ENCODE peak calls at places on chromosomes 7 and 10, in eight cellular contexts. H is suprapubic skin, R is esophagus muscularis mucosa, S is colonic mucosa, G is left ventricle myocardium inferior, C is PC-3, F is AG10803, Y is neural crest cell. U is an unnamed sample.

GRCh38 chr7:55964261-55964801 is at the start of gene NIPSNAP2:
- DNase-seq in R (no peak), G (no peak), C (peak), Y (peak), F (no peak), S (peak), H (no peak), U (no peak)

GRCh38 chr7:106915873-106916272 is 50.8 kb downstream of the PIK3CG start:
- DNase-seq in Y (no peak), G (no peak), S (no peak), C (no peak), H (no peak), F (no peak), R (no peak), U (no peak)

GRCh38 chr7:118496138-118496644 is 271.7 kb downstream of the ANKRD7 start:
- DNase-seq in R (no peak), H (no peak), C (no peak), S (no peak), Y (no peak), G (no peak), F (no peak), U (no peak)

GRCh38 chr7:101699399-101699798 is 70.3 kb upstream of the MYL10 start:
- DNase-seq in H (no peak), F (no peak), G (no peak), R (no peak), C (no peak), S (no peak), Y (no peak), U (no peak)

GRCh38 chr10:16986406-16987128 is 143.0 kb downstream of the CUBN start:
- DNase-seq in C (peak), G (no peak), S (no peak), R (no peak), F (peak), H (no peak), Y (no peak), U (no peak)

GRCh38 chr7:76507723-76508406 is 2.5 kb upstream of the UPK3B start:
- DNase-seq in G (no peak), C (no peak), Y (no peak), H (no peak), S (no peak), F (peak), R (no peak), U (no peak)

GRCh38 chr7:32298403-32299132 is 191.6 kb downstream of the LSM5 start:
- DNase-seq in G (peak), H (no peak), Y (peak), R (no peak), C (no peak), S (no peak), F (no peak), U (no peak)

GRCh38 chr7:45186261-45186813 is 28.7 kb downstream of the RAMP3 start:
- DNase-seq in Y (no peak), H (peak), F (no peak), R (no peak), G (no peak), S (no peak), C (no peak), U (no peak)

GRCh38 chr10:46106410-46107255 is 60.6 kb upstream of the MSMB start:
- DNase-seq in H (peak), F (peak), C (peak), G (peak), S (peak), R (peak), Y (peak), U (peak)

GRCh38 chr7:73850781-73851207 is 8.5 kb upstream of the METTL27 start:
- DNase-seq in C (peak), F (peak), R (no peak), Y (no peak), G (no peak), S (peak), H (no peak), U (peak)

GRCh38 chr10:94210465-94211186 is 152.1 kb downstream of the NOC3L start:
- DNase-seq in G (no peak), F (no peak), Y (no peak), H (no peak), S (no peak), R (no peak), C (no peak), U (no peak)

GRCh38 chr10:5616871-5617270 is 49.5 kb downstream of the ASB13 start:
- DNase-seq in R (no peak), G (no peak), H (no peak), S (no peak), F (no peak), C (no peak), Y (no peak), U (no peak)

GRCh38 chr7:114647518-114647917 is 232.9 kb downstream of the FOXP2 start:
- DNase-seq in F (no peak), R (no peak), C (no peak), G (no peak), Y (no peak), S (no peak), H (no peak), U (no peak)

GRCh38 chr10:93999401-93999851 is 5.7 kb downstream of the PLCE1 start:
- DNase-seq in F (peak), G (peak), H (no peak), R (no peak), Y (no peak), C (no peak), S (peak), U (no peak)

GRCh38 chr7:43752411-43752810 is 6.1 kb upstream of the BLVRA start:
- DNase-seq in S (no peak), R (peak), G (no peak), H (no peak), Y (no peak), F (no peak), C (no peak), U (no peak)

GRCh38 chr10:113111900-113112853 is 162.1 kb downstream of the TCF7L2 start:
- DNase-seq in F (peak), R (no peak), S (no peak), C (no peak), G (no peak), H (peak), Y (no peak), U (no peak)

GRCh38 chr7:86932038-86932512 is 127.4 kb downstream of the ELAPOR2 start:
- DNase-seq in G (no peak), F (peak), Y (no peak), C (peak), H (no peak), R (no peak), S (no peak), U (peak)

GRCh38 chr10:76628801-76629200 is 1008.8 kb downstream of the KCNMA1 start:
- DNase-seq in S (no peak), R (no peak), G (no peak), Y (no peak), C (peak), H (no peak), F (no peak), U (no peak)

GRCh38 chr10:76631054-76631453 is 1006.6 kb downstream of the KCNMA1 start:
- DNase-seq in H (no peak), C (no peak), Y (no peak), R (no peak), S (no peak), F (no peak), G (no peak), U (no peak)

GRCh38 chr10:76626406-76626805 is 1011.2 kb downstream of the KCNMA1 start:
- DNase-seq in H (no peak), G (no peak), F (no peak), R (no peak), S (no peak), Y (no peak), C (no peak), U (no peak)

DNA sequence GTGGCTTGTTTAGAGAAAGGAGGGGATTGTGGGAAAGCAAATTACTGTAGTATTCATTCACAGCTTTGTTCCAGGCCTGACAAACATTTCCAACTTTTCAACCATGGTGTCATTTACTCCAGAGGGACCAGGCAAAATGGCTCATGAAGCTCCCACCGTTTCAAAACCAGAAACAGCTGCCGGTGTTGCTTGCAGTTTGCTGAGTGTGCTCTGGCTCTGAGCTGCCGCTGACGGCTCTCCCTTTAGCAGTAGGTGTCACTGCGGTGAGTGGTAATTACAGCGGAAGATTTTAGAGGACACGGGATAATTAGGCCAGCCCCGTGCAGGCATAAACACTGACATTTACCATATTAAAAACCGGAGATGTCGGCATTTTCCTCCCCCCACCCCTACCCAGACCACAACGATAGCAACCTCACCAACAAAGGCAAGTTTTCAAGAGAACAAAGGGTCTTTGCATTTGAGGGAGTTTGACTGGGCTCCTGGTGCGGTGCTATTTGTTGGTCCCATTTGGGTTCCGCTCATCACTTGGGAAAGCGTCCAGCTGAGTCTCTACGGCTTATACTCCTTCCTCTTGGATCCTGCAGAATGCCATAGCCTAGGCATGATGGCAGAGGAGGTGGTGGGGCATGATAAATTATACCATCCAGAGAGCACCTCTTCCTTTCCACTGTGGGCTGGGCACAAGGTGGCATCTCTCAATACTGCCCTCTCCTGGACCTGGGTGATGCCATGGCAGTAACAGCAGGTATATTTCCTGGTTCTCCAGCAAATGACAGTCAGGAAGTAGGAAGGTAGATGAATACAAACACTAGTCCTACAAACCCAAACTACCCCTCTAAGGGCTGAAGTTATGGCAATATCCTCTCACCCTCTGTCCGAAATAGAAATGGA is 1005.2 kb downstream of the KCNMA1 start:
- DNase-seq in R (no peak), S (peak), G (no peak), Y (no peak), H (no peak), C (peak), F (no peak), U (no peak)
- TF ChIP-seq CTCF in R (peak), S (peak), G (peak), Y (peak), H (peak), C (peak), F (peak), U (peak)

GRCh38 chr10:91088300-91089140 is 131.9 kb upstream of the PCGF5 start:
- DNase-seq in R (peak), H (no peak), S (no peak), Y (no peak), G (no peak), C (peak), F (peak), U (no peak)
- TF ChIP-seq CTCF in R (peak), H (no peak), S (no peak), Y (no peak), G (peak), C (peak), F (peak), U (peak)

GRCh38 chr7:30880090-30880704 is 31.5 kb upstream of the AQP1 start:
- DNase-seq in Y (no peak), F (peak), G (no peak), H (no peak), R (no peak), S (no peak), C (no peak), U (no peak)
- TF ChIP-seq CTCF in Y (no peak), F (no peak), G (no peak), H (no peak), R (no peak), S (no peak), C (no peak), U (no peak)

GRCh38 chr10:8060010-8060703 is 5.7 kb downstream of the GATA3 start:
- DNase-seq in R (no peak), F (peak), S (no peak), H (no peak), G (no peak), Y (no peak), C (peak), U (no peak)
- TF ChIP-seq CTCF in R (no peak), F (no peak), S (no peak), H (no peak), G (no peak), Y (no peak), C (no peak), U (no peak)

GRCh38 chr7:98280791-98281756 is at the start of gene BRI3:
- DNase-seq in Y (peak), G (peak), H (peak), R (peak), C (peak), S (peak), F (peak), U (peak)
- TF ChIP-seq CTCF in Y (no peak), G (no peak), H (no peak), R (no peak), C (no peak), S (peak), F (no peak), U (no peak)

DNA sequence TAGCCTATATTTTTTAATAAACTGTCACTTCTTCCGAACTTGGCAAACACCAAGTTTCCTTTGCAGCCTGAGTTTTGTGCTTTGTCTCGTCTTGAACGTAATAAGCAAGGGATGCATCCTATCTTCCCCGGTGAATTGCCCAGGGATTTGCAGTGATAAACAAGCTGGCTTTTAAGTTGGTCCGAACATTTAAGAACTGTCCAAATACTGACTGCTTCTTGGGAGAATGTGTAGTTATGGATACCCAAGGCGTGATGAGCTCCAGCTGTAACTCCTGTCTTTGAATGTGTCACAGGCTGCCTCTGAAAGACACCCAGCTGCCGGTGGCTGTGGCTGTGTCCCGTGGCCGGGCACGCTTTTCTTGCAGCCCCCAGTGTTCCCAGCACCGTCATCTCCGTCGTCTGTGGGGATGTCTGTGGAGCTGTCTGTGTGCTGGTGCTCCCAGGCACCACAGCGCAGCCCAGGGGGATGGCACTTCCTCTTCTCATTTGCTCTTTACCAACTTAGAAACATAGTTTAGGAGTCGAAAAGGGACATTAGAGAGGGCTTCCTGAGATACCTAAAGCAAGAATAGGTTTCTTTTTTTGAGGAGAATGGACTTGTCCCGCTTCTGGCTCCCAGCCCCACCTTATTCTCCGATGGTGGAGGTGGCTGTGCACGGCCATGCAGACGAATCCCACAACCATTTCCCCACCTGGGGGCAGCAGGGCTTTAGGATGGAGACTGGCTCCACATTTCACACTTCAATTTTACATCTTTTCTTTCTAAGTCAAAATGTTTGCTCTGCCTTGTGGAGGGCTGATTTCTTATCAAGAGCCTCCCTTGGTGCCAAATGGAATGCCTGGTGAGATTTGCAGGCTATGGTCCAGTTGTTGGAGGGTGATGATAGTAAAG is 118.2 kb downstream of the GLRX3 start:
- DNase-seq in G (no peak), C (no peak), F (no peak), H (no peak), Y (no peak), S (no peak), R (no peak), U (no peak)
- TF ChIP-seq CTCF in G (no peak), C (no peak), F (no peak), H (no peak), Y (no peak), S (no peak), R (no peak), U (no peak)